ENCODE peak calls at places on chromosome 7, in eight cellular contexts. Q, K, Z, V, D, Y, P and H are unnamed samples.

GRCh38 chr7:121605297-121605640 is 209.2 kb upstream of the FAM3C start:
- DNase-seq in Q (no peak), K (no peak), Z (no peak), V (no peak), D (peak), Y (no peak), P (peak), H (peak)

GRCh38 chr7:124459101-124460052 is 306.2 kb downstream of the GPR37 start:
- DNase-seq in Q (no peak), K (peak), Z (no peak), V (no peak), D (peak), Y (peak), P (peak), H (no peak)

GRCh38 chr7:122643248-122643647 is 55.7 kb downstream of the RNF133 start:
- DNase-seq in Q (no peak), K (no peak), Z (no peak), V (no peak), D (no peak), Y (no peak), P (no peak), H (no peak)

GRCh38 chr7:27198138-27198841 is 1.6 kb downstream of the HOXA13 start:
- DNase-seq in Q (no peak), K (no peak), Z (no peak), V (peak), D (no peak), Y (no peak), P (no peak), H (peak)

GRCh38 chr7:141369422-141369821 is 181.8 kb upstream of the AGK start:
- DNase-seq in Q (no peak), K (peak), Z (peak), V (no peak), D (no peak), Y (no peak), P (no peak), H (no peak)

GRCh38 chr7:76346097-76346496 is 12.7 kb downstream of the YWHAG start:
- DNase-seq in Q (no peak), K (no peak), Z (no peak), V (no peak), D (no peak), Y (no peak), P (no peak), H (no peak)

GRCh38 chr7:116438274-116438673 is 61.3 kb upstream of the CAV2 start:
- DNase-seq in Q (no peak), K (peak), Z (no peak), V (no peak), D (peak), Y (peak), P (no peak), H (no peak)

GRCh38 chr7:13551503-13551902 is 438.0 kb downstream of the ETV1 start:
- DNase-seq in Q (no peak), K (peak), Z (peak), V (no peak), D (no peak), Y (no peak), P (peak), H (no peak)

GRCh38 chr7:128874140-128875031 is 11.7 kb downstream of the ATP6V1F start:
- DNase-seq in Q (no peak), K (no peak), Z (peak), V (no peak), D (no peak), Y (no peak), P (no peak), H (peak)

GRCh38 chr7:142908921-142909870 is 23.7 kb upstream of the TRPV6 start:
- DNase-seq in Q (no peak), K (peak), Z (no peak), V (no peak), D (no peak), Y (peak), P (peak), H (no peak)

GRCh38 chr7:71480814-71481213 is 348.9 kb downstream of the GALNT17 start:
- DNase-seq in Q (no peak), K (no peak), Z (no peak), V (no peak), D (no peak), Y (no peak), P (no peak), H (no peak)

GRCh38 chr7:30469303-30469702 is 9.3 kb downstream of the NOD1 start:
- DNase-seq in Q (no peak), K (peak), Z (no peak), V (no peak), D (peak), Y (peak), P (peak), H (peak)

GRCh38 chr7:129664029-129665012 is 52.8 kb downstream of the NRF1 start:
- DNase-seq in Q (no peak), K (peak), Z (peak), V (no peak), D (peak), Y (peak), P (no peak), H (no peak)

GRCh38 chr7:140358771-140359095 is 39.6 kb downstream of the SLC37A3 start:
- DNase-seq in Q (peak), K (no peak), Z (no peak), V (peak), D (no peak), Y (no peak), P (no peak), H (no peak)